ENCODE peak calls at places on chromosomes 1 and 21, in ten cellular contexts. One of them, this sample, is unnamed.

GRCh38 chr1:3013371-3014038 is 7.8 kb upstream of the ACTRT2 start:
- DNase-seq in lower lobe of right lung: peak; percentile 37
- DNase-seq in A673: no peak
- DNase-seq in IMR-90: no peak
- DNase-seq in heart left ventricle: no peak
- DNase-seq in colonic mucosa: no peak
- DNase-seq in SK-N-SH: no peak
- DNase-seq in spleen: peak; percentile 53
- DNase-seq in tibial artery: no peak
- DNase-seq in uterus: no peak
- DNase-seq in this sample: no peak

GRCh38 chr1:221886311-221887090 is 144.6 kb upstream of the DUSP10 start:
- DNase-seq in lower lobe of right lung: no peak
- DNase-seq in A673: no peak
- DNase-seq in IMR-90: no peak
- DNase-seq in heart left ventricle: no peak
- DNase-seq in colonic mucosa: no peak
- DNase-seq in SK-N-SH: no peak
- DNase-seq in spleen: no peak
- DNase-seq in tibial artery: no peak
- DNase-seq in uterus: no peak
- DNase-seq in this sample: no peak

GRCh38 chr1:12618661-12619395 is 818 bp upstream of the DHRS3 start:
- DNase-seq in lower lobe of right lung: peak; percentile 70
- DNase-seq in A673: peak; percentile 55
- DNase-seq in IMR-90: peak; percentile 83
- DNase-seq in heart left ventricle: peak; percentile 80
- DNase-seq in colonic mucosa: peak; percentile 90
- DNase-seq in SK-N-SH: peak; percentile 43
- DNase-seq in spleen: peak; percentile 82
- DNase-seq in tibial artery: peak; percentile 86
- DNase-seq in uterus: peak; percentile 78
- DNase-seq in this sample: peak; percentile 93

GRCh38 chr1:160354388-160354985 is 11.3 kb downstream of the NCSTN start:
- DNase-seq in lower lobe of right lung: no peak
- DNase-seq in A673: peak; percentile 60
- DNase-seq in IMR-90: peak; percentile 18
- DNase-seq in heart left ventricle: no peak
- DNase-seq in colonic mucosa: no peak
- DNase-seq in SK-N-SH: peak; percentile 53
- DNase-seq in spleen: no peak
- DNase-seq in tibial artery: no peak
- DNase-seq in uterus: no peak
- DNase-seq in this sample: no peak

GRCh38 chr1:13783551-13783950 is 83.6 kb downstream of the PRDM2 start:
- DNase-seq in lower lobe of right lung: no peak
- DNase-seq in A673: peak; percentile 53
- DNase-seq in IMR-90: peak; percentile 47
- DNase-seq in heart left ventricle: no peak
- DNase-seq in colonic mucosa: no peak
- DNase-seq in SK-N-SH: no peak
- DNase-seq in spleen: no peak
- DNase-seq in tibial artery: no peak
- DNase-seq in uterus: no peak
- DNase-seq in this sample: no peak

GRCh38 chr21:31132574-31133242 is 94.4 kb upstream of the KRTAP19-8 start:
- DNase-seq in lower lobe of right lung: no peak
- DNase-seq in A673: no peak
- DNase-seq in IMR-90: peak; percentile 12
- DNase-seq in heart left ventricle: no peak
- DNase-seq in colonic mucosa: no peak
- DNase-seq in SK-N-SH: no peak
- DNase-seq in spleen: no peak
- DNase-seq in tibial artery: no peak
- DNase-seq in uterus: no peak
- DNase-seq in this sample: no peak

GRCh38 chr1:197783510-197783948 is 8.2 kb upstream of the DENND1B start:
- DNase-seq in lower lobe of right lung: no peak
- DNase-seq in A673: no peak
- DNase-seq in IMR-90: peak; percentile 78
- DNase-seq in heart left ventricle: no peak
- DNase-seq in colonic mucosa: peak; percentile 41
- DNase-seq in SK-N-SH: no peak
- DNase-seq in spleen: no peak
- DNase-seq in tibial artery: no peak
- DNase-seq in uterus: no peak
- DNase-seq in this sample: no peak

GRCh38 chr1:15272009-15272781 is 25.2 kb downstream of the FHAD1 start:
- DNase-seq in lower lobe of right lung: peak; percentile 64
- DNase-seq in A673: peak; percentile 85
- DNase-seq in IMR-90: peak; percentile 73
- DNase-seq in heart left ventricle: peak; percentile 54
- DNase-seq in colonic mucosa: peak; percentile 81
- DNase-seq in SK-N-SH: peak; percentile 85
- DNase-seq in spleen: no peak
- DNase-seq in tibial artery: peak; percentile 48
- DNase-seq in uterus: peak; percentile 44
- DNase-seq in this sample: no peak

GRCh38 chr21:39313042-39313456 is 383 bp downstream of the BRWD1 start:
- DNase-seq in lower lobe of right lung: no peak
- DNase-seq in A673: peak; percentile 23
- DNase-seq in IMR-90: no peak
- DNase-seq in heart left ventricle: peak; percentile 40
- DNase-seq in colonic mucosa: peak; percentile 44
- DNase-seq in SK-N-SH: peak; percentile 58
- DNase-seq in spleen: peak; percentile 92
- DNase-seq in tibial artery: no peak
- DNase-seq in uterus: peak; percentile 33
- DNase-seq in this sample: peak; percentile 81

GRCh38 chr1:72117621-72118020 is 164.7 kb downstream of the NEGR1 start:
- DNase-seq in lower lobe of right lung: no peak
- DNase-seq in A673: no peak
- DNase-seq in IMR-90: no peak
- DNase-seq in heart left ventricle: no peak
- DNase-seq in colonic mucosa: no peak
- DNase-seq in SK-N-SH: no peak
- DNase-seq in spleen: no peak
- DNase-seq in tibial artery: no peak
- DNase-seq in uterus: no peak
- DNase-seq in this sample: no peak

GRCh38 chr1:234885601-234886000 is 243.0 kb downstream of the TOMM20 start:
- DNase-seq in lower lobe of right lung: no peak
- DNase-seq in A673: no peak
- DNase-seq in IMR-90: no peak
- DNase-seq in heart left ventricle: peak; percentile 47
- DNase-seq in colonic mucosa: no peak
- DNase-seq in SK-N-SH: no peak
- DNase-seq in spleen: no peak
- DNase-seq in tibial artery: no peak
- DNase-seq in uterus: no peak
- DNase-seq in this sample: no peak

GRCh38 chr1:180544050-180544449 is 14.7 kb upstream of the OVAAL start:
- DNase-seq in lower lobe of right lung: no peak
- DNase-seq in A673: no peak
- DNase-seq in IMR-90: no peak
- DNase-seq in heart left ventricle: no peak
- DNase-seq in colonic mucosa: no peak
- DNase-seq in SK-N-SH: no peak
- DNase-seq in spleen: no peak
- DNase-seq in tibial artery: no peak
- DNase-seq in uterus: no peak
- DNase-seq in this sample: no peak

GRCh38 chr21:44063151-44063912 is 43.9 kb upstream of the PWP2 start:
- DNase-seq in lower lobe of right lung: no peak
- DNase-seq in A673: no peak
- DNase-seq in IMR-90: no peak
- DNase-seq in heart left ventricle: no peak
- DNase-seq in colonic mucosa: no peak
- DNase-seq in SK-N-SH: no peak
- DNase-seq in spleen: no peak
- DNase-seq in tibial artery: no peak
- DNase-seq in uterus: no peak
- DNase-seq in this sample: peak; percentile 31

GRCh38 chr1:180482425-180483275 is 19.7 kb downstream of the ACBD6 start:
- DNase-seq in lower lobe of right lung: no peak
- DNase-seq in A673: peak; percentile 71
- DNase-seq in IMR-90: peak; percentile 67
- DNase-seq in heart left ventricle: no peak
- DNase-seq in colonic mucosa: peak; percentile 28
- DNase-seq in SK-N-SH: peak; percentile 37
- DNase-seq in spleen: no peak
- DNase-seq in tibial artery: no peak
- DNase-seq in uterus: no peak
- DNase-seq in this sample: no peak

GRCh38 chr1:244371294-244372141 is 80.2 kb downstream of the ADSS2 start:
- DNase-seq in lower lobe of right lung: no peak
- DNase-seq in A673: no peak
- DNase-seq in IMR-90: no peak
- DNase-seq in heart left ventricle: no peak
- DNase-seq in colonic mucosa: no peak
- DNase-seq in SK-N-SH: no peak
- DNase-seq in spleen: no peak
- DNase-seq in tibial artery: no peak
- DNase-seq in uterus: no peak
- DNase-seq in this sample: no peak
- H3K27ac ChIP-seq in lower lobe of right lung: no peak overlapping the region
- H3K27ac ChIP-seq in A673: no peak overlapping the region
- H3K27ac ChIP-seq in IMR-90: no peak overlapping the region
- H3K27ac ChIP-seq in heart left ventricle: no peak overlapping the region
- H3K27ac ChIP-seq in colonic mucosa: no peak overlapping the region
- H3K27ac ChIP-seq in SK-N-SH: no peak overlapping the region
- H3K27ac ChIP-seq in spleen: no peak overlapping the region
- H3K27ac ChIP-seq in tibial artery: no peak overlapping the region
- H3K27ac ChIP-seq in uterus: no peak overlapping the region
- H3K27ac ChIP-seq in this sample: no peak overlapping the region

GRCh38 chr21:35048183-35048601 is 910 bp downstream of the RUNX1 start:
- DNase-seq in lower lobe of right lung: peak; percentile 67
- DNase-seq in A673: no peak
- DNase-seq in IMR-90: no peak
- DNase-seq in heart left ventricle: no peak
- DNase-seq in colonic mucosa: no peak
- DNase-seq in SK-N-SH: peak; percentile 72
- DNase-seq in spleen: peak; percentile 90
- DNase-seq in tibial artery: no peak
- DNase-seq in uterus: no peak
- DNase-seq in this sample: no peak

GRCh38 chr21:35050348-35051286 is 1.5 kb upstream of the RUNX1 start:
- DNase-seq in lower lobe of right lung: no peak
- DNase-seq in A673: no peak
- DNase-seq in IMR-90: peak; percentile 70
- DNase-seq in heart left ventricle: no peak
- DNase-seq in colonic mucosa: no peak
- DNase-seq in SK-N-SH: no peak
- DNase-seq in spleen: no peak
- DNase-seq in tibial artery: no peak
- DNase-seq in uterus: no peak
- DNase-seq in this sample: no peak

GRCh38 chr21:35046880-35047229 is 2.2 kb downstream of the RUNX1 start:
- DNase-seq in lower lobe of right lung: no peak
- DNase-seq in A673: no peak
- DNase-seq in IMR-90: no peak
- DNase-seq in heart left ventricle: no peak
- DNase-seq in colonic mucosa: no peak
- DNase-seq in SK-N-SH: no peak
- DNase-seq in spleen: peak; percentile 79
- DNase-seq in tibial artery: peak; percentile 32
- DNase-seq in uterus: no peak
- DNase-seq in this sample: no peak

GRCh38 chr21:35051287-35051818 is 2.3 kb upstream of the RUNX1 start:
- DNase-seq in lower lobe of right lung: peak; percentile 95
- DNase-seq in A673: peak; percentile 16
- DNase-seq in IMR-90: peak; percentile 80
- DNase-seq in heart left ventricle: peak; percentile 83
- DNase-seq in colonic mucosa: peak; percentile 87
- DNase-seq in SK-N-SH: no peak
- DNase-seq in spleen: peak; percentile 96
- DNase-seq in tibial artery: peak; percentile 82
- DNase-seq in uterus: peak; percentile 31
- DNase-seq in this sample: peak; percentile 86

GRCh38 chr21:35048706-35049617 is at the start of gene RUNX1:
- DNase-seq in lower lobe of right lung: peak; percentile 77
- DNase-seq in A673: no peak
- DNase-seq in IMR-90: peak; percentile 56
- DNase-seq in heart left ventricle: peak; percentile 45
- DNase-seq in colonic mucosa: peak; percentile 50
- DNase-seq in SK-N-SH: no peak
- DNase-seq in spleen: peak; percentile 90
- DNase-seq in tibial artery: peak; percentile 41
- DNase-seq in uterus: no peak
- DNase-seq in this sample: no peak
- H3K4me3 ChIP-seq in lower lobe of right lung: peak within 1 kb of the TSS; percentile 53
- H3K4me3 ChIP-seq in A673: no peak within 1 kb of the TSS
- H3K4me3 ChIP-seq in IMR-90: no peak within 1 kb of the TSS
- H3K4me3 ChIP-seq in heart left ventricle: peak within 1 kb of the TSS; percentile 52
- H3K4me3 ChIP-seq in colonic mucosa: peak within 1 kb of the TSS; percentile 21
- H3K4me3 ChIP-seq in SK-N-SH: peak within 1 kb of the TSS; percentile 3
- H3K4me3 ChIP-seq in spleen: peak within 1 kb of the TSS; percentile 32
- H3K4me3 ChIP-seq in tibial artery: peak within 1 kb of the TSS; percentile 31
- H3K4me3 ChIP-seq in uterus: no peak within 1 kb of the TSS
- H3K4me3 ChIP-seq in this sample: peak within 1 kb of the TSS; percentile 62

GRCh38 chr21:37642493-37642892 is 273.8 kb downstream of the KCNJ6 start:
- DNase-seq in lower lobe of right lung: no peak
- DNase-seq in A673: peak; percentile 64
- DNase-seq in IMR-90: no peak
- DNase-seq in heart left ventricle: no peak
- DNase-seq in colonic mucosa: no peak
- DNase-seq in SK-N-SH: no peak
- DNase-seq in spleen: no peak
- DNase-seq in tibial artery: no peak
- DNase-seq in uterus: no peak
- DNase-seq in this sample: no peak
- TF ChIP-seq CTCF in lower lobe of right lung: peak; percentile 27
- TF ChIP-seq CTCF in A673: peak; percentile 51
- TF ChIP-seq CTCF in IMR-90: no peak
- TF ChIP-seq CTCF in heart left ventricle: no peak
- TF ChIP-seq CTCF in colonic mucosa: no peak
- TF ChIP-seq CTCF in SK-N-SH: peak; percentile 25
- TF ChIP-seq CTCF in spleen: no peak
- TF ChIP-seq CTCF in tibial artery: no peak
- TF ChIP-seq CTCF in uterus: no peak
- TF ChIP-seq CTCF in this sample: no peak

DNA sequence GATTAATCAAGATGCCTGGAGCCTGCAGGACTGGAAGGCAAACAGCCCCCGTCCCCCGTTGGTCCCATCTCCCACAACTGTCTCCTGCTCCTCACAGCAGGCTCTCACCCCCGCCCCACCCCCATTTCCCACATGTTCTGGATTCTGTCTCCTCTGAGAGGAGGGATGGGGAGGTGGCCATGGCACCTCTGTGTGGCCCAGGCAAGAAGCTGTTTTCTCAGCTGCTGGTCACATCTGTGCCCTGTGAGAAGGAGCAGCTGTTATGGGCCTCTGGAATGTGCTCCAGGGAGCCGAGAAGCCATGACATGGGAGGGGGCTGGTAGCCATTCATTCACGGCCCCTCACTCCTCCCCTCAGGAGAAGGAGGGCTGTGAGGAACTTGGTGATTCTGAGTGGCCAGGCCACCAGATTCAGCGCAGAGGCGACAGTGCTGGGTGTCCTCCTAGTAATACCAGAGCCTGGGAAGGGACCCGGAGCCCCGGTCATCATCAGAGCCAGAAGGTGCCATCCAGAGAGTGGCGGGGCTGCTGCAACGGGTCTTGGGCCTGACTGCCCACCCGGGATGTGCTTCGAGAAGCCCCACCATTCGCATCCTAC is 1.4 kb downstream of the NES start:
- DNase-seq in lower lobe of right lung: no peak
- DNase-seq in A673: no peak
- DNase-seq in IMR-90: peak; percentile 39
- DNase-seq in heart left ventricle: peak; percentile 69
- DNase-seq in colonic mucosa: no peak
- DNase-seq in SK-N-SH: peak; percentile 86
- DNase-seq in spleen: no peak
- DNase-seq in tibial artery: no peak
- DNase-seq in uterus: peak; percentile 61
- DNase-seq in this sample: no peak
- H3K27ac ChIP-seq in lower lobe of right lung: peak overlapping the region; percentile 82
- H3K27ac ChIP-seq in A673: no peak overlapping the region
- H3K27ac ChIP-seq in IMR-90: peak overlapping the region; percentile 77
- H3K27ac ChIP-seq in heart left ventricle: peak overlapping the region; percentile 91
- H3K27ac ChIP-seq in colonic mucosa: peak overlapping the region; percentile 30
- H3K27ac ChIP-seq in SK-N-SH: peak overlapping the region; percentile 3
- H3K27ac ChIP-seq in spleen: peak overlapping the region; percentile 79
- H3K27ac ChIP-seq in tibial artery: peak overlapping the region; percentile 62
- H3K27ac ChIP-seq in uterus: peak overlapping the region; percentile 83
- H3K27ac ChIP-seq in this sample: peak overlapping the region; percentile 87